ENCODE peak calls at places on chromosomes 16 and 17, in seven cellular contexts. I, Y, O, M, G, V and Z are unnamed samples.

GRCh38 chr17:33667671-33668070 is 374.6 kb upstream of the ASIC2 start:
- DNase-seq in I (no peak), Y (no peak), O (no peak), M (no peak), G (no peak), V (no peak), Z (no peak)

GRCh38 chr17:44605116-44605505 is 47.8 kb downstream of the FZD2 start:
- DNase-seq in I (no peak), Y (no peak), O (no peak), M (no peak), G (no peak), V (no peak), Z (no peak)

GRCh38 chr16:62079236-62079635 is 43.0 kb upstream of the CDH8 start:
- DNase-seq in I (no peak), Y (no peak), O (no peak), M (no peak), G (no peak), V (no peak), Z (no peak)

GRCh38 chr16:89988951-89989350 is 30.3 kb downstream of the DBNDD1 start:
- DNase-seq in I (no peak), Y (no peak), O (no peak), M (no peak), G (no peak), V (no peak), Z (no peak)

GRCh38 chr17:81858967-81859905 is 1.1 kb downstream of the P4HB start:
- DNase-seq in I (no peak), Y (no peak), O (no peak), M (no peak), G (no peak), V (no peak), Z (no peak)

GRCh38 chr16:24853169-24853824 is 7.5 kb downstream of the SLC5A11 start:
- DNase-seq in I (no peak), Y (no peak), O (no peak), M (no peak), G (peak), V (no peak), Z (no peak)

GRCh38 chr17:79968116-79968515 is 67.6 kb downstream of the TBC1D16 start:
- DNase-seq in I (no peak), Y (no peak), O (no peak), M (no peak), G (no peak), V (peak), Z (no peak)

GRCh38 chr16:65044861-65045260 is 77.0 kb downstream of the CDH11 start:
- DNase-seq in I (no peak), Y (no peak), O (no peak), M (peak), G (peak), V (no peak), Z (no peak)

GRCh38 chr16:24906199-24906808 is 60.5 kb downstream of the SLC5A11 start:
- DNase-seq in I (no peak), Y (no peak), O (no peak), M (peak), G (peak), V (peak), Z (peak)

GRCh38 chr17:80845121-80845862 is 146.3 kb upstream of the CHMP6 start:
- DNase-seq in I (no peak), Y (no peak), O (no peak), M (no peak), G (no peak), V (peak), Z (no peak)

GRCh38 chr16:20806168-20807050 is at the start of the genes ERI2 and REXO5:
- DNase-seq in I (peak), Y (peak), O (peak), M (peak), G (peak), V (peak), Z (peak)

GRCh38 chr16:79608976-79609375 is 8.4 kb upstream of the MAF start:
- DNase-seq in I (no peak), Y (no peak), O (no peak), M (no peak), G (no peak), V (no peak), Z (no peak)

GRCh38 chr17:75345514-75346167 is 56.4 kb upstream of the SLC25A19 start:
- DNase-seq in I (no peak), Y (no peak), O (no peak), M (no peak), G (no peak), V (no peak), Z (no peak)

GRCh38 chr17:61410555-61411089 is 11.0 kb downstream of the TBX2 start:
- DNase-seq in I (no peak), Y (peak), O (peak), M (peak), G (no peak), V (peak), Z (no peak)

GRCh38 chr16:69064164-69064563 is 41.3 kb upstream of the HAS3 start:
- DNase-seq in I (no peak), Y (no peak), O (no peak), M (no peak), G (peak), V (no peak), Z (no peak)

GRCh38 chr16:11575223-11575589 is 11.5 kb downstream of the LITAF start:
- DNase-seq in I (no peak), Y (no peak), O (no peak), M (no peak), G (no peak), V (peak), Z (no peak)

GRCh38 chr16:83532634-83533033 is 275.1 kb upstream of the HSBP1 start:
- DNase-seq in I (no peak), Y (no peak), O (no peak), M (no peak), G (no peak), V (no peak), Z (peak)

GRCh38 chr16:49499018-49499785 is 125.6 kb downstream of the C16orf78 start:
- DNase-seq in I (no peak), Y (no peak), O (no peak), M (no peak), G (no peak), V (no peak), Z (peak)

GRCh38 chr17:77734371-77735050 is 224.0 kb upstream of the TNRC6C start:
- DNase-seq in I (no peak), Y (no peak), O (no peak), M (no peak), G (peak), V (peak), Z (peak)

GRCh38 chr17:81676906-81677305 is 6.7 kb downstream of the ARL16 start:
- DNase-seq in I (no peak), Y (no peak), O (no peak), M (no peak), G (no peak), V (no peak), Z (no peak)

GRCh38 chr17:82108999-82109480 is 11.0 kb upstream of the FASN start:
- DNase-seq in I (no peak), Y (no peak), O (no peak), M (no peak), G (no peak), V (no peak), Z (no peak)

GRCh38 chr17:75478508-75478907 is 22.1 kb downstream of the TMEM94 start:
- DNase-seq in I (no peak), Y (no peak), O (no peak), M (peak), G (no peak), V (no peak), Z (no peak)

GRCh38 chr16:22692916-22693646 is 120.9 kb upstream of the HS3ST2 start:
- DNase-seq in I (no peak), Y (no peak), O (no peak), M (no peak), G (no peak), V (no peak), Z (no peak)

GRCh38 chr16:67942200-67942509 is 1.8 kb downstream of the LCAT start:
- DNase-seq in I (no peak), Y (no peak), O (no peak), M (peak), G (peak), V (peak), Z (no peak)

GRCh38 chr17:69607162-69607834 is 192.8 kb downstream of the MAP2K6 start:
- DNase-seq in I (no peak), Y (no peak), O (peak), M (peak), G (peak), V (peak), Z (peak)

GRCh38 chr16:25257956-25258855 is 561 bp upstream of the ZKSCAN2 start:
- DNase-seq in I (peak), Y (peak), O (peak), M (peak), G (peak), V (peak), Z (peak)

GRCh38 chr17:66570353-66571195 is 264.3 kb upstream of the CACNG5 start:
- DNase-seq in I (no peak), Y (no peak), O (no peak), M (no peak), G (peak), V (no peak), Z (no peak)

GRCh38 chr16:69496376-69496775 is 69.4 kb upstream of the NFAT5 start:
- DNase-seq in I (no peak), Y (no peak), O (no peak), M (no peak), G (no peak), V (no peak), Z (no peak)

GRCh38 chr16:26532456-26532855 is 534.3 kb upstream of the C16orf82 start:
- DNase-seq in I (no peak), Y (no peak), O (no peak), M (no peak), G (no peak), V (no peak), Z (no peak)

GRCh38 chr17:40530988-40531971 is 29.9 kb upstream of the TNS4 start:
- DNase-seq in I (no peak), Y (no peak), O (peak), M (no peak), G (peak), V (peak), Z (no peak)

GRCh38 chr16:10590342-10590741 is 9.9 kb upstream of the EMP2 start:
- DNase-seq in I (no peak), Y (no peak), O (no peak), M (no peak), G (peak), V (no peak), Z (no peak)

GRCh38 chr17:67490471-67490870 is 113.4 kb downstream of the PITPNC1 start:
- DNase-seq in I (no peak), Y (no peak), O (no peak), M (no peak), G (no peak), V (no peak), Z (no peak)

GRCh38 chr16:82627811-82628339 is 1.1 kb downstream of the CDH13 start:
- DNase-seq in I (no peak), Y (no peak), O (no peak), M (peak), G (peak), V (peak), Z (no peak)

GRCh38 chr16:71255721-71256120 is 25.2 kb upstream of the HYDIN start:
- DNase-seq in I (no peak), Y (no peak), O (no peak), M (no peak), G (no peak), V (no peak), Z (no peak)

GRCh38 chr16:67781548-67781921 is 24.8 kb downstream of the RANBP10 start:
- DNase-seq in I (no peak), Y (no peak), O (no peak), M (no peak), G (no peak), V (no peak), Z (no peak)

GRCh38 chr17:59807892-59808509 is 84.7 kb downstream of the TUBD1 start:
- DNase-seq in I (no peak), Y (no peak), O (no peak), M (no peak), G (no peak), V (no peak), Z (no peak)

GRCh38 chr16:30533748-30534367 is 800 bp downstream of the ZNF747 start:
- DNase-seq in I (no peak), Y (no peak), O (no peak), M (no peak), G (no peak), V (no peak), Z (no peak)

GRCh38 chr17:78645421-78646295 is 68.5 kb upstream of the DNAH17 start:
- DNase-seq in I (no peak), Y (peak), O (peak), M (peak), G (peak), V (peak), Z (no peak)

GRCh38 chr17:82429824-82430223 is 11.4 kb upstream of the OGFOD3 start:
- DNase-seq in I (no peak), Y (no peak), O (no peak), M (no peak), G (no peak), V (no peak), Z (no peak)

GRCh38 chr17:50265212-50265611 is 9.1 kb upstream of the TMEM92 start:
- DNase-seq in I (no peak), Y (no peak), O (no peak), M (no peak), G (no peak), V (peak), Z (no peak)